ENCODE peak calls at places on chromosomes 11 and 22, in five cellular contexts. G is T-helper 2 cell, F is EH, H is RCC 7860, K is epithelial cell of esophagus. A is an unnamed sample.

GRCh38 chr22:46346680-46347405 is 11.3 kb downstream of the TRMU start:
- DNase-seq in G (no peak), K (no peak), H (no peak), F (no peak), A (no peak)

GRCh38 chr22:25900880-25901279 is 158.9 kb downstream of the MYO18B start:
- DNase-seq in H (no peak), F (no peak), G (no peak), K (no peak), A (no peak)

GRCh38 chr11:131278472-131278871 is 91.9 kb upstream of the NTM start:
- DNase-seq in G (no peak), K (no peak), H (no peak), F (no peak), A (no peak)

GRCh38 chr22:42328130-42328821 is 57.8 kb upstream of the TCF20 start:
- DNase-seq in H (no peak), G (no peak), F (no peak), K (no peak), A (no peak)

GRCh38 chr11:720642-721346 is 14.8 kb downstream of the EPS8L2 start:
- DNase-seq in F (peak; percentile 75), K (peak; percentile 44), H (peak; percentile 42), G (peak; percentile 59), A (peak; percentile 65)

GRCh38 chr11:124446926-124447325 is 1.4 kb upstream of the OR8B8 start:
- DNase-seq in H (no peak), K (peak; percentile 41), G (no peak), F (no peak), A (no peak)

GRCh38 chr11:2999464-2999998 is 7.4 kb upstream of the NAP1L4 start:
- DNase-seq in H (no peak), F (no peak), G (no peak), K (no peak), A (no peak)

GRCh38 chr11:83545494-83545893 is 259.3 kb upstream of the CCDC90B start:
- DNase-seq in K (no peak), G (no peak), H (no peak), F (no peak), A (no peak)

GRCh38 chr11:110311783-110312578 is 15.6 kb upstream of the RDX start:
- DNase-seq in G (peak; percentile 60), H (no peak), K (peak; percentile 59), F (peak; percentile 54), A (no peak)

GRCh38 chr11:48248902-48249301 is 4.0 kb downstream of the OR4X2 start:
- DNase-seq in G (no peak), F (no peak), K (no peak), H (no peak), A (no peak)

GRCh38 chr11:117796456-117797428 is at the start of gene DSCAML1:
- DNase-seq in G (peak; percentile 30), H (no peak), F (no peak), K (peak; percentile 18), A (peak; percentile 36)

GRCh38 chr22:35524966-35525686 is 15.5 kb upstream of the RASD2 start:
- DNase-seq in F (no peak), G (no peak), K (no peak), H (no peak), A (no peak)

GRCh38 chr11:2718817-2719438 is 19.1 kb upstream of the KCNQ1OT1 start:
- DNase-seq in H (no peak), F (no peak), K (no peak), G (no peak), A (no peak)

GRCh38 chr11:110424775-110425444 is 4.8 kb upstream of the FDX1 start:
- DNase-seq in F (no peak), G (no peak), K (no peak), H (no peak), A (no peak)

GRCh38 chr22:50445071-50445879 is 29.6 kb downstream of the SBF1 start:
- DNase-seq in K (no peak), F (no peak), G (peak; percentile 25), H (no peak), A (no peak)

GRCh38 chr22:20952544-20953341 is 14.3 kb upstream of the AIFM3 start:
- DNase-seq in H (no peak), F (no peak), G (no peak), K (no peak), A (no peak)

GRCh38 chr11:848380-848931 is 5.8 kb downstream of the TSPAN4 start:
- DNase-seq in K (peak; percentile 31), G (peak; percentile 51), F (peak; percentile 52), H (no peak), A (peak; percentile 62)

GRCh38 chr11:92739020-92739419 is 230.4 kb upstream of the MTNR1B start:
- DNase-seq in H (no peak), K (peak; percentile 24), F (peak; percentile 48), G (no peak), A (no peak)

GRCh38 chr11:94305146-94305545 is 766 bp downstream of the IZUMO1R start:
- DNase-seq in H (no peak), F (peak; percentile 62), K (peak; percentile 73), G (no peak), A (no peak)

GRCh38 chr22:29207562-29208501 is 2.1 kb downstream of the EMID1 start:
- DNase-seq in H (no peak), F (no peak), G (no peak), K (no peak), A (no peak)

GRCh38 chr11:41382927-41383326 is 76.5 kb downstream of the LRRC4C start:
- DNase-seq in G (no peak), F (no peak), H (no peak), K (peak; percentile 1), A (no peak)

GRCh38 chr11:74380746-74381439 is 17.3 kb downstream of the PGM2L1 start:
- DNase-seq in G (no peak), H (no peak), F (peak; percentile 20), K (peak; percentile 49), A (no peak)

GRCh38 chr22:44191036-44191454 is 10.3 kb downstream of the PARVG start:
- DNase-seq in F (peak; percentile 25), H (peak; percentile 7), G (peak; percentile 72), K (peak; percentile 25), A (no peak)